ENCODE peak calls at places on chromosomes 16 and 17, in five cellular contexts. One of them, this sample, is unnamed.

GRCh38 chr17:79330229-79330628 is 255.6 kb downstream of the ENGASE start:
- DNase-seq in AG09309: no peak
- DNase-seq in MM.1S: no peak
- DNase-seq in iris pigment epithelial cell: no peak
- DNase-seq in cardiac fibroblast: no peak
- DNase-seq in this sample: no peak

GRCh38 chr17:2232244-2232638 is 71.3 kb downstream of the SMG6 start:
- DNase-seq in AG09309: peak; percentile 81
- DNase-seq in iris pigment epithelial cell: peak; percentile 99
- DNase-seq in cardiac fibroblast: peak; percentile 89
- DNase-seq in MM.1S: no peak
- DNase-seq in this sample: no peak

GRCh38 chr17:79120259-79120658 is 45.6 kb downstream of the ENGASE start:
- DNase-seq in iris pigment epithelial cell: no peak
- DNase-seq in cardiac fibroblast: no peak
- DNase-seq in AG09309: no peak
- DNase-seq in MM.1S: no peak
- DNase-seq in this sample: no peak

GRCh38 chr16:4957720-4958509 is at the start of gene SEC14L5:
- DNase-seq in MM.1S: peak; percentile 98
- DNase-seq in iris pigment epithelial cell: peak; percentile 95
- DNase-seq in AG09309: peak; percentile 83
- DNase-seq in cardiac fibroblast: peak; percentile 98
- DNase-seq in this sample: peak; percentile 98

GRCh38 chr17:81556863-81557262 is 4.7 kb upstream of the FAAP100 start:
- DNase-seq in iris pigment epithelial cell: no peak
- DNase-seq in cardiac fibroblast: no peak
- DNase-seq in MM.1S: no peak
- DNase-seq in AG09309: no peak
- DNase-seq in this sample: no peak

GRCh38 chr16:69494993-69495392 is 70.6 kb downstream of the CYB5B start:
- DNase-seq in MM.1S: no peak
- DNase-seq in iris pigment epithelial cell: peak; percentile 34
- DNase-seq in cardiac fibroblast: peak; percentile 45
- DNase-seq in AG09309: no peak
- DNase-seq in this sample: peak; percentile 44

GRCh38 chr17:40188694-40189093 is 11.4 kb downstream of the RAPGEFL1 start:
- DNase-seq in iris pigment epithelial cell: no peak
- DNase-seq in AG09309: no peak
- DNase-seq in MM.1S: no peak
- DNase-seq in cardiac fibroblast: no peak
- DNase-seq in this sample: no peak

GRCh38 chr16:4260360-4260759 is 12.5 kb downstream of the TFAP4 start:
- DNase-seq in cardiac fibroblast: no peak
- DNase-seq in AG09309: no peak
- DNase-seq in MM.1S: no peak
- DNase-seq in iris pigment epithelial cell: no peak
- DNase-seq in this sample: no peak

GRCh38 chr17:59634632-59635561 is 15.2 kb downstream of the CLTC start:
- DNase-seq in AG09309: no peak
- DNase-seq in cardiac fibroblast: peak; percentile 42
- DNase-seq in iris pigment epithelial cell: no peak
- DNase-seq in MM.1S: peak; percentile 52
- DNase-seq in this sample: no peak

GRCh38 chr17:48728232-48729231 is at the start of gene HOXB13:
- DNase-seq in MM.1S: peak; percentile 41
- DNase-seq in iris pigment epithelial cell: peak; percentile 22
- DNase-seq in cardiac fibroblast: no peak
- DNase-seq in AG09309: peak; percentile 38
- DNase-seq in this sample: peak; percentile 75

GRCh38 chr17:54888981-54889380 is 11.7 kb upstream of the TOM1L1 start:
- DNase-seq in iris pigment epithelial cell: no peak
- DNase-seq in AG09309: no peak
- DNase-seq in cardiac fibroblast: no peak
- DNase-seq in MM.1S: no peak
- DNase-seq in this sample: no peak

GRCh38 chr16:80802129-80802528 is 2.3 kb downstream of the CDYL2 start:
- DNase-seq in MM.1S: no peak
- DNase-seq in iris pigment epithelial cell: no peak
- DNase-seq in cardiac fibroblast: no peak
- DNase-seq in AG09309: no peak
- DNase-seq in this sample: no peak

GRCh38 chr17:44263360-44263902 is 4.5 kb downstream of the SLC4A1 start:
- DNase-seq in AG09309: no peak
- DNase-seq in MM.1S: no peak
- DNase-seq in iris pigment epithelial cell: no peak
- DNase-seq in cardiac fibroblast: no peak
- DNase-seq in this sample: no peak

GRCh38 chr17:65123757-65124675 is 13.2 kb upstream of the RGS9 start:
- DNase-seq in iris pigment epithelial cell: peak; percentile 75
- DNase-seq in MM.1S: no peak
- DNase-seq in AG09309: no peak
- DNase-seq in cardiac fibroblast: peak; percentile 80
- DNase-seq in this sample: no peak

GRCh38 chr16:84065536-84066132 is 23.0 kb upstream of the SLC38A8 start:
- DNase-seq in cardiac fibroblast: peak; percentile 74
- DNase-seq in MM.1S: no peak
- DNase-seq in AG09309: peak; percentile 14
- DNase-seq in iris pigment epithelial cell: peak; percentile 59
- DNase-seq in this sample: peak; percentile 48

GRCh38 chr16:74667215-74667765 is 613 bp upstream of the RFWD3 start:
- DNase-seq in iris pigment epithelial cell: peak; percentile 27
- DNase-seq in cardiac fibroblast: peak; percentile 35
- DNase-seq in AG09309: no peak
- DNase-seq in MM.1S: peak; percentile 11
- DNase-seq in this sample: no peak

GRCh38 chr17:68462381-68463210 is 5.3 kb upstream of the WIPI1 start:
- DNase-seq in MM.1S: peak; percentile 88
- DNase-seq in AG09309: no peak
- DNase-seq in cardiac fibroblast: peak; percentile 90
- DNase-seq in iris pigment epithelial cell: peak; percentile 77
- DNase-seq in this sample: peak; percentile 92

GRCh38 chr16:28181557-28181914 is 30.2 kb downstream of the XPO6 start:
- DNase-seq in MM.1S: no peak
- DNase-seq in AG09309: peak; percentile 79
- DNase-seq in cardiac fibroblast: peak; percentile 92
- DNase-seq in iris pigment epithelial cell: peak; percentile 93
- DNase-seq in this sample: peak; percentile 51

GRCh38 chr16:56389554-56389953 is 35.8 kb downstream of the AMFR start:
- DNase-seq in MM.1S: no peak
- DNase-seq in iris pigment epithelial cell: peak; percentile 100
- DNase-seq in cardiac fibroblast: peak; percentile 99
- DNase-seq in AG09309: peak; percentile 90
- DNase-seq in this sample: no peak